ENCODE peak calls at places on chromosomes 7 and 10, in four cellular contexts. One of them, this sample, is unnamed.
A peak's percentile ranks its signal among the peaks of the same experiment; 100 is the strongest.

GRCh38 chr7:628826-629225 is 97.7 kb upstream of the DNAAF5 start:
- DNase-seq in stomach: no peak
- DNase-seq in IMR-90: no peak
- DNase-seq in tibial nerve: no peak
- DNase-seq in this sample: no peak

GRCh38 chr10:15200626-15201025 is 32.1 kb upstream of the NMT2 start:
- DNase-seq in tibial nerve: no peak
- DNase-seq in IMR-90: peak; percentile 80
- DNase-seq in stomach: no peak
- DNase-seq in this sample: no peak

GRCh38 chr7:43385856-43386255 is 197.1 kb upstream of the STK17A start:
- DNase-seq in stomach: no peak
- DNase-seq in IMR-90: peak; percentile 1
- DNase-seq in tibial nerve: no peak
- DNase-seq in this sample: no peak

GRCh38 chr10:125102216-125102615 is 58.1 kb downstream of the CTBP2 start:
- DNase-seq in tibial nerve: no peak
- DNase-seq in IMR-90: peak; percentile 81
- DNase-seq in stomach: peak; percentile 32
- DNase-seq in this sample: peak; percentile 10

GRCh38 chr7:96548664-96549063 is 161.0 kb downstream of the SEM1 start:
- DNase-seq in stomach: no peak
- DNase-seq in tibial nerve: no peak
- DNase-seq in IMR-90: no peak
- DNase-seq in this sample: no peak

GRCh38 chr7:125279956-125280355 is 350.3 kb upstream of the POT1 start:
- DNase-seq in tibial nerve: no peak
- DNase-seq in stomach: no peak
- DNase-seq in IMR-90: no peak
- DNase-seq in this sample: no peak

GRCh38 chr7:40437498-40437897 is 302.7 kb downstream of the SUGCT start:
- DNase-seq in IMR-90: peak; percentile 95
- DNase-seq in tibial nerve: no peak
- DNase-seq in stomach: no peak
- DNase-seq in this sample: no peak

GRCh38 chr10:112981553-112981952 is 31.5 kb downstream of the TCF7L2 start:
- DNase-seq in stomach: no peak
- DNase-seq in tibial nerve: no peak
- DNase-seq in IMR-90: no peak
- DNase-seq in this sample: no peak

GRCh38 chr10:73910764-73911552 is at the start of gene PLAU:
- DNase-seq in stomach: peak; percentile 44
- DNase-seq in IMR-90: peak; percentile 57
- DNase-seq in tibial nerve: no peak
- DNase-seq in this sample: peak; percentile 53

GRCh38 chr7:13577566-13578145 is 411.8 kb downstream of the ETV1 start:
- DNase-seq in stomach: no peak
- DNase-seq in IMR-90: peak; percentile 14
- DNase-seq in tibial nerve: no peak
- DNase-seq in this sample: no peak

GRCh38 chr10:11181996-11182395 is 164.3 kb downstream of the CELF2 start:
- DNase-seq in stomach: no peak
- DNase-seq in tibial nerve: no peak
- DNase-seq in IMR-90: no peak
- DNase-seq in this sample: no peak

GRCh38 chr10:33335800-33336605 is 1.5 kb upstream of the NRP1 start:
- DNase-seq in IMR-90: peak; percentile 44
- DNase-seq in tibial nerve: peak; percentile 40
- DNase-seq in stomach: peak; percentile 69
- DNase-seq in this sample: peak; percentile 56
- TF ChIP-seq POLR2A in IMR-90: no peak
- TF ChIP-seq POLR2A in tibial nerve: no peak
- TF ChIP-seq POLR2A in stomach: no peak
- TF ChIP-seq POLR2A in this sample: no peak

DNA sequence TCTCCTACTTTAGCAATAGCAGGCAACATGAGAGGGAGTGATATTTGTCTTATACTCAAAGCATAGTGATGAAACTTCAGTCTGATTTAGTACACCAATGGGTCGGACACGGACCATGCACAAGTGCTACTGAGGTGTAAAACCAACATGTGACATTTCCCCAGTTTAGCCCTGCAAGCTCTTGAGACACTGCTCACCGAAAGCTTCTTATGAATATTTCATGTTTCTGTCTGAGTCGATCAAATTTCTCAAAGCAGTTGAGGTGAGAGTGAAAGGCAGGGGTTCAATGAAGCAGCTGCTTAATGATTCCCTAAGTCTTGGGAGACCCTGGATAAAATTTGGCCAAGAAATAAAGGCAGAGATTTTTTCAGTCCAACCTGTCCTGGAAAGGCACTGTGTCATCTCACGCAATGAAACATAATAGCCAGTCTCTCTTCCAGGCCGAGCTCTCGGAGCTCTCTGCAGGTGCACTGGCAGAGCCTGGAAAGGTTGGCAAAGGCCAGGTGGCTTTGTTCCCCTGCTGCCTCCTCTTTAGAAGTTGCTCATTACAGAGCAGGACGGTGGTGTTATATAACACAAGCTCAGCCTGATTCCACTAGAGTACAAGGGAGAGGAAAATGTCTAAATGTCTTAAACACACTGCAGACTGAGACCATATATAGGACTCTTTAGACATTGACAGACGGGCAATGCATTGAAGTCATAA is 33.9 kb upstream of the XPNPEP1 start:
- DNase-seq in tibial nerve: no peak
- DNase-seq in stomach: peak; percentile 72
- DNase-seq in IMR-90: no peak
- DNase-seq in this sample: no peak
- H3K4me3 ChIP-seq in tibial nerve: no peak overlapping the region
- H3K4me3 ChIP-seq in stomach: no peak overlapping the region
- H3K4me3 ChIP-seq in IMR-90: no peak overlapping the region
- H3K4me3 ChIP-seq in this sample: no peak overlapping the region

GRCh38 chr7:155007947-155008346 is 5.0 kb upstream of the PAXIP1 start:
- DNase-seq in stomach: no peak
- DNase-seq in tibial nerve: no peak
- DNase-seq in IMR-90: no peak
- DNase-seq in this sample: no peak

GRCh38 chr7:155000795-155001194 is 2.1 kb downstream of the PAXIP1 start:
- DNase-seq in stomach: no peak
- DNase-seq in tibial nerve: no peak
- DNase-seq in IMR-90: no peak
- DNase-seq in this sample: no peak

GRCh38 chr7:155002411-155003214 is at the start of gene PAXIP1:
- DNase-seq in tibial nerve: no peak
- DNase-seq in stomach: peak; percentile 50
- DNase-seq in IMR-90: peak; percentile 20
- DNase-seq in this sample: no peak

GRCh38 chr7:155001756-155002410 is 1.0 kb downstream of the PAXIP1 start:
- DNase-seq in stomach: no peak
- DNase-seq in tibial nerve: no peak
- DNase-seq in IMR-90: no peak
- DNase-seq in this sample: no peak

GRCh38 chr7:155003215-155003999 is 483 bp upstream of the PAXIP1 start:
- DNase-seq in tibial nerve: peak; percentile 64
- DNase-seq in stomach: peak; percentile 83
- DNase-seq in IMR-90: peak; percentile 71
- DNase-seq in this sample: peak; percentile 72
- TF ChIP-seq POLR2A in tibial nerve: peak; percentile 68
- TF ChIP-seq POLR2A in stomach: no peak
- TF ChIP-seq POLR2A in IMR-90: no peak
- TF ChIP-seq POLR2A in this sample: peak; percentile 84

GRCh38 chr10:94496010-94496409 is 49.6 kb upstream of the HELLS start:
- DNase-seq in IMR-90: peak; percentile 12
- DNase-seq in stomach: no peak
- DNase-seq in tibial nerve: no peak
- DNase-seq in this sample: no peak
- H3K4me3 ChIP-seq in IMR-90: no peak overlapping the region
- H3K4me3 ChIP-seq in stomach: no peak overlapping the region
- H3K4me3 ChIP-seq in tibial nerve: no peak overlapping the region
- H3K4me3 ChIP-seq in this sample: no peak overlapping the region

DNA sequence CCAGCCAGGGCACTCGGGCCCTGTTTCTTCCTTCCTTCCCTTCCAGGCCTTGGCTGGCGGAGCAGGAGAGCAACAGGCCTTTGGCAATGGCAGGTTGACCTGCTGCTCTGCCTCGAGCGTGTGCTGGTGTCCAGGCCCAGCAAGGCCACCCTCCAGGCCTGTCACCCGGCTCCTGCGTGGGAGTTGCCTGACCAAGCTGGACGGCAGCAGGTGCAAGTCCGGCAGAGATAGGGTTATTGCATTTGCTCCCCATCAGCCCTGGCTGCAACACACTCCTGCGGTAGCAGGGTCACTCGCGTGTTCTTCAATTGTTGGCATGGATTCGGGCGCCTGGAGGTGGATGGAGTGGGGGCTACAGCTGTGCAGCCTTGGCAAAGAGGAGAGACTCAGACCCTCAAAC is 64.1 kb upstream of the PITRM1 start:
- DNase-seq in IMR-90: no peak
- DNase-seq in stomach: no peak
- DNase-seq in tibial nerve: no peak
- DNase-seq in this sample: no peak
- TF ChIP-seq POLR2A in IMR-90: no peak
- TF ChIP-seq POLR2A in stomach: no peak
- TF ChIP-seq POLR2A in tibial nerve: no peak
- TF ChIP-seq POLR2A in this sample: no peak

DNA sequence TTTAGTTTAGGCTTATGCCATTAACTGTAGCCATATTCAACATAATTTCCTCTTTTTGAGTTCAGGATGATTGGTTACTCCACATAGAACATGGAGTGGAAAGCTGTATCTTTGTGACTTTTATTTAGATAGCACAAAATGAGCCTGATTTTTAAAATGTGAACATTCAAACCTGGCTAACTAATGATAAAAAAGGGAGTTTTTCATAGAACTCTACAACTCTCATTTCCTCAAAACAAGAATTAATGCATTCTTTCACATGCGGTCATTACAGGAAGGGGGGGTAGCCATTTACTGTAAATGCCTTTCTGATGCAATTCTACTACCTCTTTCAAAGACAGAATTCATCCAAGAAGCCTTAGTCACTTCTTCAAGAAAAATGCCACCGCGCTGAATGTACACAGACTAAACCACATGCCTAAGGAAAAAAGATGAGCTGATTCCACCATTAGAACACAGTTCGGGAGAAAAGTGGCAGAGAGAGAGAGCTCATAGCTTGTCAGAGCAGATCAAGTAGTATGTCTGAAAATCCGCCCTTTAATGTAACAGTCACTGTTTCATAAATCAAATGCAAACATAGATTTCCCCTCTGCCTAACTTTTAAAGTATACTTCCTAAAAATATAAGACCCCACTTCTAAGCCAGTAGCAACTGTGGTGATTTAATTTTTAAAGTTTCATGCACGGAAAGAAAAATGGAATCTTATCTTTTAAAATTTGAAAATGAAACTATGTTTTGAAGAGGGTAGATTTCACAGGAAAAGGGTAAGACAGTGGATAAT is 226.4 kb upstream of the KLF14 start:
- DNase-seq in stomach: no peak
- DNase-seq in IMR-90: peak; percentile 99
- DNase-seq in tibial nerve: no peak
- DNase-seq in this sample: no peak
- H3K4me3 ChIP-seq in stomach: no peak overlapping the region
- H3K4me3 ChIP-seq in IMR-90: peak overlapping the region; percentile 30
- H3K4me3 ChIP-seq in tibial nerve: peak overlapping the region; percentile 7
- H3K4me3 ChIP-seq in this sample: no peak overlapping the region

DNA sequence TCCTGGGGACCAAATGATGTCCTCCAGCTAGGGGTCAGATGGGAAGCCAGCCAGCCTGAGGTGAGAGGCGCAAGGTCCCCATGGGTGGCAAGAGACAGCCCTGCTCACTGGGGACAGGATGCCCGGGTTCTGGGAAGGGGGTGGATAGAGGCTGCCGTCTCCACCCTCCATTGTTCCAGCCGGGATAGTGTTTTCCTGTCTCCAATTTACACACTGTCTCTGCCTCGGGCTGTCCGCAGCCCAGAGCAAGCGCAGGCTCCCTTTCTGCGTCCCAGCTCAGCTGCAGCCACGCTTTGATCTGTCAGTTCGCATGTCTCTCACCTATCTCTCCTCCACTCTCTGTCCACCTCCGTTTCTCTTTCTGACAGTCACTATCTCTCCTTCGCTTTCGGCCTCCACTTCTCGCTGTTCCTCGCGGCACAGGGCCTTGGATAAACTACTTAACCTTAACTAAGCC is 2.1 kb downstream of the EPHB4 start:
- DNase-seq in tibial nerve: no peak
- DNase-seq in IMR-90: no peak
- DNase-seq in stomach: no peak
- DNase-seq in this sample: no peak
- TF ChIP-seq POLR2A in tibial nerve: no peak
- TF ChIP-seq POLR2A in IMR-90: no peak
- TF ChIP-seq POLR2A in stomach: no peak
- TF ChIP-seq POLR2A in this sample: no peak

GRCh38 chr7:121442845-121443244 is 46.7 kb upstream of the FAM3C start:
- DNase-seq in stomach: no peak
- DNase-seq in IMR-90: no peak
- DNase-seq in tibial nerve: no peak
- DNase-seq in this sample: no peak

GRCh38 chr7:121437470-121437869 is 41.4 kb upstream of the FAM3C start:
- DNase-seq in IMR-90: no peak
- DNase-seq in stomach: no peak
- DNase-seq in tibial nerve: no peak
- DNase-seq in this sample: no peak

GRCh38 chr7:121436136-121436535 is 40.0 kb upstream of the FAM3C start:
- DNase-seq in tibial nerve: no peak
- DNase-seq in stomach: no peak
- DNase-seq in IMR-90: no peak
- DNase-seq in this sample: no peak

GRCh38 chr7:121436688-121437087 is 40.6 kb upstream of the FAM3C start:
- DNase-seq in stomach: no peak
- DNase-seq in tibial nerve: no peak
- DNase-seq in IMR-90: no peak
- DNase-seq in this sample: no peak

GRCh38 chr7:121440857-121441503 is 44.9 kb upstream of the FAM3C start:
- DNase-seq in stomach: no peak
- DNase-seq in IMR-90: no peak
- DNase-seq in tibial nerve: no peak
- DNase-seq in this sample: no peak
- H3K4me3 ChIP-seq in stomach: no peak overlapping the region
- H3K4me3 ChIP-seq in IMR-90: no peak overlapping the region
- H3K4me3 ChIP-seq in tibial nerve: no peak overlapping the region
- H3K4me3 ChIP-seq in this sample: no peak overlapping the region

DNA sequence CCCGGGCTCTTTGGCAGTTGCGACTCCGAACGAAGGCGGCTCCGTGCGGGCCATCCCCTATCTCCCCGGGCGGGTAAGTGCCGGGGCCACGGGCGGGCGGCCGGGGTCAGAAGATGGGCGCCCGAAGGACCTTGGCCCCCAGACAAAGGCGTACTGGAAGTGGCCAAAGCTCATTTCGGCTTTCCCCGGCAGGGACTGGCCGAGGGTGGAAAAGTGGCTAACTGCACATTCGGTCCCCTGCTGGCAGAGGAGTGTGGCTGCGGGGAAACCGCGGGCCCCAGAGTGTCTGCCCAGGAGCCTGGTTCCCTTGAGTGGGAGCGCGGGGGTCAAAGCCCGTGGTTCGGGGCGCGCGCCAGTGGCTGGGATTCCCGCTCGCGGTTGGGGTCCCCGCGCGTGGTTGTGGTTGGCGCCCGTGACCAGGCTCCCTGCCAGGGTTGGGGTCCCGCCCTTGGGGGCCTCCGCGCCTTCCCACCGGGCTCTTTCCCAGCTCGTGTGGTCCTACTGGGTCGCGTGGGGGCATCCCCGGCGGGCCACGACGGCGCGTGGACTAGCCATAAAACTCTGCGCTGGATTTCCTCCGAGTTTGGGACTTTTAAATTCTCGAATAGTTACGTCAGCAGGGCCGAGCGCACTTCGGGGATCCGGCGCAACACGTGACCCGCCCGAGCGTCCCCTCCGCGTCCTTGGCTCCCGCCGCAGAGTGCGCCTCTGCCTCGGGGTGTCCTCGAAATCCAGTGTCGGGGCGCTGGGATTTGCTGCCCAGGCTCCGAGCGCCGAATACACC is 124.4 kb downstream of the TACC2 start:
- DNase-seq in IMR-90: peak; percentile 68
- DNase-seq in stomach: peak; percentile 69
- DNase-seq in tibial nerve: peak; percentile 65
- DNase-seq in this sample: peak; percentile 80
- TF ChIP-seq POLR2A in IMR-90: peak; percentile 88
- TF ChIP-seq POLR2A in stomach: no peak
- TF ChIP-seq POLR2A in tibial nerve: peak; percentile 94
- TF ChIP-seq POLR2A in this sample: peak; percentile 90

This sample was measured in uterus.